ENCODE peak calls at places on chromosome 1, in eight cellular contexts. One of them, this sample, is unnamed.

GRCh38 chr1:2212542-2213491 is 15.3 kb upstream of the SKI start:
- DNase-seq in heart right ventricle: peak; percentile 93
- DNase-seq in Peyer's patch: peak; percentile 54
- DNase-seq in prostate gland: peak; percentile 73
- DNase-seq in heart left ventricle: peak; percentile 94
- DNase-seq in Caco-2: no peak
- DNase-seq in tibial artery: peak; percentile 95
- DNase-seq in pancreas: peak; percentile 93
- DNase-seq in this sample: peak; percentile 96

GRCh38 chr1:187844313-187844712 is 1015.6 kb downstream of the PLA2G4A start:
- DNase-seq in heart right ventricle: no peak
- DNase-seq in Peyer's patch: no peak
- DNase-seq in prostate gland: no peak
- DNase-seq in heart left ventricle: no peak
- DNase-seq in Caco-2: no peak
- DNase-seq in tibial artery: no peak
- DNase-seq in pancreas: no peak
- DNase-seq in this sample: no peak

GRCh38 chr1:50644447-50645105 is 221.3 kb upstream of the DMRTA2 start:
- DNase-seq in heart right ventricle: no peak
- DNase-seq in Peyer's patch: no peak
- DNase-seq in prostate gland: no peak
- DNase-seq in heart left ventricle: no peak
- DNase-seq in Caco-2: no peak
- DNase-seq in tibial artery: no peak
- DNase-seq in pancreas: no peak
- DNase-seq in this sample: no peak

GRCh38 chr1:164651378-164651951 is 92.5 kb downstream of the PBX1 start:
- DNase-seq in heart right ventricle: no peak
- DNase-seq in Peyer's patch: no peak
- DNase-seq in prostate gland: no peak
- DNase-seq in heart left ventricle: no peak
- DNase-seq in Caco-2: peak; percentile 34
- DNase-seq in tibial artery: peak; percentile 33
- DNase-seq in pancreas: no peak
- DNase-seq in this sample: no peak

GRCh38 chr1:113363935-113364334 is 26.4 kb upstream of the MAGI3 start:
- DNase-seq in heart right ventricle: no peak
- DNase-seq in Peyer's patch: no peak
- DNase-seq in prostate gland: no peak
- DNase-seq in heart left ventricle: no peak
- DNase-seq in Caco-2: no peak
- DNase-seq in tibial artery: no peak
- DNase-seq in pancreas: no peak
- DNase-seq in this sample: no peak

GRCh38 chr1:152461544-152461943 is 47.5 kb upstream of the CRNN start:
- DNase-seq in heart right ventricle: no peak
- DNase-seq in Peyer's patch: peak; percentile 37
- DNase-seq in prostate gland: peak; percentile 23
- DNase-seq in heart left ventricle: peak; percentile 33
- DNase-seq in Caco-2: peak; percentile 61
- DNase-seq in tibial artery: no peak
- DNase-seq in pancreas: peak; percentile 43
- DNase-seq in this sample: no peak

GRCh38 chr1:92747735-92748134 is 37.2 kb downstream of the EVI5 start:
- DNase-seq in heart right ventricle: no peak
- DNase-seq in Peyer's patch: no peak
- DNase-seq in prostate gland: no peak
- DNase-seq in heart left ventricle: no peak
- DNase-seq in Caco-2: no peak
- DNase-seq in tibial artery: peak; percentile 30
- DNase-seq in pancreas: no peak
- DNase-seq in this sample: no peak

GRCh38 chr1:244291171-244291866 is 160.4 kb downstream of the ADSS2 start:
- DNase-seq in heart right ventricle: no peak
- DNase-seq in Peyer's patch: no peak
- DNase-seq in prostate gland: no peak
- DNase-seq in heart left ventricle: no peak
- DNase-seq in Caco-2: no peak
- DNase-seq in tibial artery: no peak
- DNase-seq in pancreas: no peak
- DNase-seq in this sample: no peak

GRCh38 chr1:24323281-24323680 is 4.1 kb downstream of the GRHL3 start:
- DNase-seq in heart right ventricle: no peak
- DNase-seq in Peyer's patch: no peak
- DNase-seq in prostate gland: no peak
- DNase-seq in heart left ventricle: no peak
- DNase-seq in Caco-2: no peak
- DNase-seq in tibial artery: no peak
- DNase-seq in pancreas: no peak
- DNase-seq in this sample: no peak

GRCh38 chr1:154770897-154771594 is 99.0 kb downstream of the KCNN3 start:
- DNase-seq in heart right ventricle: no peak
- DNase-seq in Peyer's patch: no peak
- DNase-seq in prostate gland: no peak
- DNase-seq in heart left ventricle: no peak
- DNase-seq in Caco-2: no peak
- DNase-seq in tibial artery: no peak
- DNase-seq in pancreas: no peak
- DNase-seq in this sample: no peak

DNA sequence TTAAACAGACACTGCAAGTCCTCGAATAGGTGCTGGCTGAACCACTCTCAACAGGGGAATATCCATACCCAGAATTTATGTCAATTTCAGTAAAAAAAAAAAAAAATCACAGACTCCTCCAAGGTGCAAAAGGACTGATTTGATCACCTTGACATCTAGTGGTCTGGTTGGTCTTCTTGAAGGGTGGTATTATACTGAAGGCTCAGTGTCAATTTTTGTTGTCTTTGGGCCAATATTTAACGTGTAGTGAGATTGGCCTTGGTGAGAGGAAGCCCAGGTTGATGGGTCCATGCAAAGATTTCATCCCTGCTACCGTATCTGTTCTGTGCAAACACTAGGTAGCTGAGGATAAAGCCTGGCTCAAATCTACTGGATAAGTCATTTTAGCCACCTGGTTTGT is 4.0 kb upstream of the GBP5 start:
- DNase-seq in heart right ventricle: no peak
- DNase-seq in Peyer's patch: no peak
- DNase-seq in prostate gland: no peak
- DNase-seq in heart left ventricle: no peak
- DNase-seq in Caco-2: no peak
- DNase-seq in tibial artery: no peak
- DNase-seq in pancreas: no peak
- DNase-seq in this sample: no peak
- H3K4me1 ChIP-seq in heart right ventricle: no peaks in the 10 kb centered on the region
- H3K4me1 ChIP-seq in Peyer's patch: no peaks in the 10 kb centered on the region
- H3K4me1 ChIP-seq in prostate gland: no peaks in the 10 kb centered on the region
- H3K4me1 ChIP-seq in heart left ventricle: no peaks in the 10 kb centered on the region
- H3K4me1 ChIP-seq in Caco-2: no peaks in the 10 kb centered on the region
- H3K4me1 ChIP-seq in tibial artery: no peaks in the 10 kb centered on the region
- H3K4me1 ChIP-seq in pancreas: no peaks in the 10 kb centered on the region
- H3K4me1 ChIP-seq in this sample: no peaks in the 10 kb centered on the region

GRCh38 chr1:62725981-62726588 is 37.9 kb upstream of the DOCK7 start:
- DNase-seq in heart right ventricle: no peak
- DNase-seq in Peyer's patch: no peak
- DNase-seq in prostate gland: no peak
- DNase-seq in heart left ventricle: no peak
- DNase-seq in Caco-2: no peak
- DNase-seq in tibial artery: no peak
- DNase-seq in pancreas: no peak
- DNase-seq in this sample: no peak

GRCh38 chr1:62727656-62728396 is 39.6 kb upstream of the DOCK7 start:
- DNase-seq in heart right ventricle: no peak
- DNase-seq in Peyer's patch: no peak
- DNase-seq in prostate gland: no peak
- DNase-seq in heart left ventricle: no peak
- DNase-seq in Caco-2: no peak
- DNase-seq in tibial artery: no peak
- DNase-seq in pancreas: no peak
- DNase-seq in this sample: no peak

GRCh38 chr1:62732327-62732726 is 44.1 kb upstream of the DOCK7 start:
- DNase-seq in heart right ventricle: no peak
- DNase-seq in Peyer's patch: no peak
- DNase-seq in prostate gland: no peak
- DNase-seq in heart left ventricle: no peak
- DNase-seq in Caco-2: peak; percentile 31
- DNase-seq in tibial artery: no peak
- DNase-seq in pancreas: no peak
- DNase-seq in this sample: no peak

GRCh38 chr1:62725255-62725654 is 37.1 kb upstream of the DOCK7 start:
- DNase-seq in heart right ventricle: no peak
- DNase-seq in Peyer's patch: no peak
- DNase-seq in prostate gland: no peak
- DNase-seq in heart left ventricle: no peak
- DNase-seq in Caco-2: no peak
- DNase-seq in tibial artery: no peak
- DNase-seq in pancreas: no peak
- DNase-seq in this sample: no peak

DNA sequence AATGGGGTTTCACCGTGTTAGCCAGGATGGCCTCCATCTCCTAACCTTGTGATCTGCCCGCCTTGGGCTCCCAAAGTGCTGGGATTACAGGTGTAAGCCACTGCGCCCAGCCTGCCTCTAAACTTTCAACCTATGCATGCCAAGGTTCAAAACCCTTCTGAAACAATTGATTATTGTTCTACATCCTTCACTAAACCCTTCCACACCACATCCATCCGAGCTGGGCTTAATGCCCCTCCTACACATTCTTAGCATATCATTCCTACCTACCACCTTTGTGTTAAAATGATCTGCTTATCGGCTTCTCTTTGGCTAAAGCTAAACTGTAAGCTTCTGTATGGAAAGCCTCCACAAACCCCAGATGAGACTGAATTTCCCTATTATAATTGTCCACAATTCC is 40.8 kb upstream of the DOCK7 start:
- DNase-seq in heart right ventricle: no peak
- DNase-seq in Peyer's patch: no peak
- DNase-seq in prostate gland: no peak
- DNase-seq in heart left ventricle: no peak
- DNase-seq in Caco-2: no peak
- DNase-seq in tibial artery: no peak
- DNase-seq in pancreas: no peak
- DNase-seq in this sample: no peak
- H3K4me1 ChIP-seq in heart right ventricle: peaks cover 26% of the 10 kb centered on the region
- H3K4me1 ChIP-seq in Peyer's patch: no peaks in the 10 kb centered on the region
- H3K4me1 ChIP-seq in prostate gland: no peaks in the 10 kb centered on the region
- H3K4me1 ChIP-seq in heart left ventricle: peaks cover 12% of the 10 kb centered on the region
- H3K4me1 ChIP-seq in Caco-2: peaks cover 34% of the 10 kb centered on the region
- H3K4me1 ChIP-seq in tibial artery: no peaks in the 10 kb centered on the region
- H3K4me1 ChIP-seq in pancreas: peaks cover 17% of the 10 kb centered on the region
- H3K4me1 ChIP-seq in this sample: no peaks in the 10 kb centered on the region

GRCh38 chr1:27423701-27424100 is 31.3 kb downstream of the GPR3 start:
- DNase-seq in heart right ventricle: no peak
- DNase-seq in Peyer's patch: no peak
- DNase-seq in prostate gland: no peak
- DNase-seq in heart left ventricle: no peak
- DNase-seq in Caco-2: no peak
- DNase-seq in tibial artery: no peak
- DNase-seq in pancreas: no peak
- DNase-seq in this sample: no peak

GRCh38 chr1:27427836-27428315 is 35.5 kb downstream of the GPR3 start:
- DNase-seq in heart right ventricle: no peak
- DNase-seq in Peyer's patch: peak; percentile 6
- DNase-seq in prostate gland: no peak
- DNase-seq in heart left ventricle: no peak
- DNase-seq in Caco-2: no peak
- DNase-seq in tibial artery: no peak
- DNase-seq in pancreas: no peak
- DNase-seq in this sample: no peak

GRCh38 chr1:27429029-27429425 is 36.6 kb downstream of the GPR3 start:
- DNase-seq in heart right ventricle: no peak
- DNase-seq in Peyer's patch: no peak
- DNase-seq in prostate gland: no peak
- DNase-seq in heart left ventricle: no peak
- DNase-seq in Caco-2: no peak
- DNase-seq in tibial artery: no peak
- DNase-seq in pancreas: no peak
- DNase-seq in this sample: no peak

GRCh38 chr1:27428316-27429028 is 36.0 kb downstream of the GPR3 start:
- DNase-seq in heart right ventricle: peak; percentile 50
- DNase-seq in Peyer's patch: peak; percentile 15
- DNase-seq in prostate gland: no peak
- DNase-seq in heart left ventricle: peak; percentile 47
- DNase-seq in Caco-2: no peak
- DNase-seq in tibial artery: peak; percentile 38
- DNase-seq in pancreas: no peak
- DNase-seq in this sample: no peak

GRCh38 chr1:27427329-27427728 is 34.9 kb downstream of the GPR3 start:
- DNase-seq in heart right ventricle: no peak
- DNase-seq in Peyer's patch: peak; percentile 5
- DNase-seq in prostate gland: no peak
- DNase-seq in heart left ventricle: no peak
- DNase-seq in Caco-2: no peak
- DNase-seq in tibial artery: no peak
- DNase-seq in pancreas: no peak
- DNase-seq in this sample: no peak
- H3K4me1 ChIP-seq in heart right ventricle: peaks cover 90% of the 10 kb centered on the region
- H3K4me1 ChIP-seq in Peyer's patch: peaks cover 21% of the 10 kb centered on the region
- H3K4me1 ChIP-seq in prostate gland: peaks cover 8% of the 10 kb centered on the region
- H3K4me1 ChIP-seq in heart left ventricle: peaks cover 82% of the 10 kb centered on the region
- H3K4me1 ChIP-seq in Caco-2: no peaks in the 10 kb centered on the region
- H3K4me1 ChIP-seq in tibial artery: peaks cover 58% of the 10 kb centered on the region
- H3K4me1 ChIP-seq in pancreas: no peaks in the 10 kb centered on the region
- H3K4me1 ChIP-seq in this sample: peaks cover 18% of the 10 kb centered on the region

GRCh38 chr1:240149488-240150094 is 57.9 kb downstream of the FMN2 start:
- DNase-seq in heart right ventricle: no peak
- DNase-seq in Peyer's patch: no peak
- DNase-seq in prostate gland: no peak
- DNase-seq in heart left ventricle: no peak
- DNase-seq in Caco-2: peak; percentile 45
- DNase-seq in tibial artery: no peak
- DNase-seq in pancreas: no peak
- DNase-seq in this sample: no peak

GRCh38 chr1:240148333-240148732 is 56.6 kb downstream of the FMN2 start:
- DNase-seq in heart right ventricle: no peak
- DNase-seq in Peyer's patch: no peak
- DNase-seq in prostate gland: no peak
- DNase-seq in heart left ventricle: no peak
- DNase-seq in Caco-2: no peak
- DNase-seq in tibial artery: no peak
- DNase-seq in pancreas: no peak
- DNase-seq in this sample: no peak

GRCh38 chr1:240139511-240139910 is 47.8 kb downstream of the FMN2 start:
- DNase-seq in heart right ventricle: no peak
- DNase-seq in Peyer's patch: no peak
- DNase-seq in prostate gland: no peak
- DNase-seq in heart left ventricle: no peak
- DNase-seq in Caco-2: no peak
- DNase-seq in tibial artery: no peak
- DNase-seq in pancreas: no peak
- DNase-seq in this sample: no peak

DNA sequence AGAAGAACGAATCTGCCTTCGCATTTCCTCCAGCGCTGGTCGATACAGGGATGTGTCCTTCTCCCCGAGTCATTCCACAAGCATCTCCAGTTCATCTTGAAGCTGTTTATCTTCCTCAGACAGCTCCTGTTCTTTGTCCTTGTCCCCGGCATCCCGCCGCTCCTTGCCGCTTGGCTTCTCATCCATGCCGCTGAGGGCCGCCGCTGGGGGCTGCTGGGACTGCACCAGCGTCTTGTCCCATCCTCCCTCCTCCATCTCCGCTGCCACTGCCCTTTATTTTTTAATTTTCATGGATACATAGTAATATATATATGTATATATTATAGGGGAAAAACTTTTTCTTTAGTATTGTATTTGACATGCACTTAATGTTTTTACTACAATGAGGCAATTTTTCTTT is 53.4 kb downstream of the FMN2 start:
- DNase-seq in heart right ventricle: no peak
- DNase-seq in Peyer's patch: no peak
- DNase-seq in prostate gland: no peak
- DNase-seq in heart left ventricle: no peak
- DNase-seq in Caco-2: no peak
- DNase-seq in tibial artery: no peak
- DNase-seq in pancreas: no peak
- DNase-seq in this sample: no peak
- H3K4me1 ChIP-seq in heart right ventricle: no peaks in the 10 kb centered on the region
- H3K4me1 ChIP-seq in Peyer's patch: no peaks in the 10 kb centered on the region
- H3K4me1 ChIP-seq in prostate gland: no peaks in the 10 kb centered on the region
- H3K4me1 ChIP-seq in heart left ventricle: no peaks in the 10 kb centered on the region
- H3K4me1 ChIP-seq in Caco-2: no peaks in the 10 kb centered on the region
- H3K4me1 ChIP-seq in tibial artery: no peaks in the 10 kb centered on the region
- H3K4me1 ChIP-seq in pancreas: no peaks in the 10 kb centered on the region
- H3K4me1 ChIP-seq in this sample: no peaks in the 10 kb centered on the region